ENCODE peak calls at places on chromosomes 7 and 10, in eight cellular contexts. Y is H9, W is Daoy, T is iPS DF 6.9, C is NCI-H345, Z is M059J, U is PC-9, J is NCI-H1092 treated with DMSO at 0.1 percent for 48 hours. X is an unnamed sample.

GRCh38 chr10:125265579-125265955 is 105.2 kb upstream of the CTBP2 start:
- DNase-seq in U (peak; percentile 7), Y (no peak), J (no peak), W (no peak), Z (peak; percentile 20), T (no peak), C (no peak), X (no peak)

GRCh38 chr10:78543749-78544446 is 510.2 kb downstream of the RPS24 start:
- DNase-seq in C (no peak), J (no peak), Y (no peak), U (no peak), Z (peak; percentile 53), W (peak; percentile 30), T (no peak), X (peak; percentile 16)

GRCh38 chr7:50684702-50685074 is 98.0 kb downstream of the GRB10 start:
- DNase-seq in W (no peak), Z (no peak), J (no peak), C (no peak), T (no peak), Y (no peak), U (no peak), X (no peak)

GRCh38 chr7:96314402-96315108 is 7.3 kb downstream of the SLC25A13 start:
- DNase-seq in C (no peak), U (peak; percentile 26), Y (no peak), T (no peak), Z (peak; percentile 75), J (no peak), W (peak; percentile 32), X (no peak)

GRCh38 chr7:35650751-35651150 is 44.2 kb downstream of the HERPUD2 start:
- DNase-seq in Z (no peak), T (no peak), C (no peak), U (no peak), Y (no peak), W (no peak), J (no peak), X (no peak)

GRCh38 chr10:104300736-104301292 is 31.8 kb downstream of the GSTO2 start:
- DNase-seq in T (no peak), Z (peak; percentile 98), C (peak; percentile 56), J (peak; percentile 84), W (peak; percentile 91), Y (no peak), U (no peak), X (peak; percentile 18)

GRCh38 chr7:135670179-135670578 is 7.9 kb downstream of the STMP1 start:
- DNase-seq in Y (no peak), Z (peak; percentile 90), C (no peak), T (no peak), W (peak; percentile 7), U (no peak), J (no peak), X (no peak)

GRCh38 chr10:27637601-27638000 is 108.0 kb downstream of the MKX start:
- DNase-seq in Y (no peak), Z (peak; percentile 64), U (no peak), C (peak; percentile 10), J (no peak), T (no peak), W (no peak), X (no peak)

GRCh38 chr7:17939670-17940301 is 508 bp downstream of the SNX13 start:
- DNase-seq in U (peak; percentile 60), J (peak; percentile 80), T (no peak), W (peak; percentile 76), Y (peak; percentile 55), Z (peak; percentile 64), C (peak; percentile 59), X (peak; percentile 60)

GRCh38 chr7:31487071-31487470 is 26.8 kb upstream of the ITPRID1 start:
- DNase-seq in C (no peak), J (no peak), T (no peak), W (no peak), Z (no peak), Y (no peak), U (no peak), X (no peak)

X was measured in DMS79 treated with DMSO at 0.1 percent for 48 hours.